ENCODE peak calls at places on chromosome 3, in five cellular contexts. One of them, this sample, is unnamed.

GRCh38 chr3:146503459-146504202 is 34.3 kb upstream of the PLSCR2 start:
- DNase-seq in fibroblast of lung: peak; percentile 93
- DNase-seq in tibial artery: no peak
- DNase-seq in PC-3: peak; percentile 96
- DNase-seq in nephron progenitor cell: no peak
- DNase-seq in this sample: peak; percentile 95

GRCh38 chr3:176526194-176526593 is 671.1 kb downstream of the TBL1XR1 start:
- DNase-seq in tibial artery: no peak
- DNase-seq in fibroblast of lung: no peak
- DNase-seq in PC-3: no peak
- DNase-seq in nephron progenitor cell: no peak
- DNase-seq in this sample: no peak

GRCh38 chr3:162317046-162317445 is 820.4 kb downstream of the OTOL1 start:
- DNase-seq in fibroblast of lung: no peak
- DNase-seq in nephron progenitor cell: no peak
- DNase-seq in tibial artery: no peak
- DNase-seq in PC-3: no peak
- DNase-seq in this sample: no peak

GRCh38 chr3:149678365-149678948 is 20.6 kb upstream of the WWTR1 start:
- DNase-seq in tibial artery: no peak
- DNase-seq in PC-3: peak; percentile 98
- DNase-seq in fibroblast of lung: no peak
- DNase-seq in nephron progenitor cell: no peak
- DNase-seq in this sample: peak; percentile 54

GRCh38 chr3:148730676-148731075 is 33.0 kb downstream of the AGTR1 start:
- DNase-seq in tibial artery: no peak
- DNase-seq in fibroblast of lung: no peak
- DNase-seq in PC-3: no peak
- DNase-seq in nephron progenitor cell: no peak
- DNase-seq in this sample: no peak

GRCh38 chr3:13876451-13876850 is 3.4 kb downstream of the WNT7A start:
- DNase-seq in PC-3: no peak
- DNase-seq in tibial artery: no peak
- DNase-seq in fibroblast of lung: no peak
- DNase-seq in nephron progenitor cell: no peak
- DNase-seq in this sample: no peak

GRCh38 chr3:112096176-112096575 is 10.0 kb downstream of the C3orf52 start:
- DNase-seq in PC-3: no peak
- DNase-seq in nephron progenitor cell: no peak
- DNase-seq in tibial artery: no peak
- DNase-seq in fibroblast of lung: no peak
- DNase-seq in this sample: peak; percentile 35

GRCh38 chr3:139772539-139773500 is 95.0 kb upstream of the NMNAT3 start:
- DNase-seq in fibroblast of lung: peak; percentile 91
- DNase-seq in PC-3: peak; percentile 47
- DNase-seq in nephron progenitor cell: no peak
- DNase-seq in tibial artery: no peak
- DNase-seq in this sample: peak; percentile 52

GRCh38 chr3:60291115-60291514 is 960.1 kb downstream of the FHIT start:
- DNase-seq in tibial artery: no peak
- DNase-seq in fibroblast of lung: no peak
- DNase-seq in nephron progenitor cell: no peak
- DNase-seq in PC-3: no peak
- DNase-seq in this sample: peak; percentile 41

GRCh38 chr3:148930785-148931184 is 60.6 kb upstream of the GYG1 start:
- DNase-seq in nephron progenitor cell: no peak
- DNase-seq in tibial artery: no peak
- DNase-seq in fibroblast of lung: peak; percentile 32
- DNase-seq in PC-3: peak; percentile 67
- DNase-seq in this sample: peak; percentile 16

GRCh38 chr3:81716870-81717509 is 44.5 kb downstream of the GBE1 start:
- DNase-seq in nephron progenitor cell: peak; percentile 13
- DNase-seq in PC-3: peak; percentile 45
- DNase-seq in fibroblast of lung: peak; percentile 78
- DNase-seq in tibial artery: no peak
- DNase-seq in this sample: peak; percentile 42

GRCh38 chr3:185460283-185460682 is 38.6 kb downstream of the TMEM41A start:
- DNase-seq in fibroblast of lung: no peak
- DNase-seq in PC-3: no peak
- DNase-seq in nephron progenitor cell: no peak
- DNase-seq in tibial artery: no peak
- DNase-seq in this sample: no peak

DNA sequence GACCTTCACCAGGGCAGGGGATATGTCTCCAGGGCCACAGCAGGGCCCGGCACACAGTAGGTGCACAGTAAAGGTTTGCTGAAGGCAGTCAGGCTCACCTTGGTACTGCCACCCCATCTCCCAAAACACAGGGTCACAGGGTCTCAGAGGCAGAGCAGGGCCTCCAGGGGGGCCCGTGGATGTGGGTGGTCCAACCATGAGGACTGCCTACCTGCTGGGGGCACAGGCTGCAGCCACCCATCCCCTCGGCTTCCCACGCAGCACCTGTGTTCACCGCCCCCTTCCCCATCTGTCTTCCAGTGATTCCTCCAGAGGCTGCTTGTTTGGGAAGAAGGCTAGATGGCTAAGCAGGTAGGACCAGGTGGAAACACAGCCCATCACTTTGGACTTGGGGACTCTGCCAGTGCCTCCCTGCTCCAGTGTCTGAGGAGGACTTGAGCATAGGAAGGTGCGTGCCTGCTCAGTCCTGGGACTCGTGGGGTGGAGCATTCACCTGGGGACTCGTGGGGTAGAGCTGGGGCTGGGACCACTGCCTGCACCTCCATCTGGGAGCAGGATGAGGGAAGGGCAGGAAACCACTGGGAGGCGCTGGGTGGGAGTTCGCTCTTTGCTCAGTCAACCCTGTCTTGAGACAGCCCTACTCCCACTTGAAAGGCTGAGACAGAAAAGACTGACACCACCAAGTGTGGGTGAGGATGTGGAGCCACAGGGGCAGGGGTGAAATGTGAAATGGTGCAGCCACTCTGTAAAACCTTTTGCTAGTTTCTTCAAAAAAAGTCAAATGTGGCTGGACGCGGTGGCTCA is 18.8 kb upstream of the PLXND1 start:
- DNase-seq in PC-3: no peak
- DNase-seq in nephron progenitor cell: no peak
- DNase-seq in tibial artery: no peak
- DNase-seq in fibroblast of lung: no peak
- DNase-seq in this sample: no peak
- TF ChIP-seq CTCF in PC-3: peak; percentile 27
- TF ChIP-seq CTCF in nephron progenitor cell: no peak
- TF ChIP-seq CTCF in tibial artery: no peak
- TF ChIP-seq CTCF in fibroblast of lung: no peak
- TF ChIP-seq CTCF in this sample: no peak

GRCh38 chr3:126498936-126499335 is 18.6 kb downstream of the UROC1 start:
- DNase-seq in fibroblast of lung: no peak
- DNase-seq in tibial artery: no peak
- DNase-seq in nephron progenitor cell: no peak
- DNase-seq in PC-3: no peak
- DNase-seq in this sample: no peak
- TF ChIP-seq CTCF in fibroblast of lung: no peak
- TF ChIP-seq CTCF in tibial artery: no peak
- TF ChIP-seq CTCF in nephron progenitor cell: no peak
- TF ChIP-seq CTCF in PC-3: no peak
- TF ChIP-seq CTCF in this sample: no peak

DNA sequence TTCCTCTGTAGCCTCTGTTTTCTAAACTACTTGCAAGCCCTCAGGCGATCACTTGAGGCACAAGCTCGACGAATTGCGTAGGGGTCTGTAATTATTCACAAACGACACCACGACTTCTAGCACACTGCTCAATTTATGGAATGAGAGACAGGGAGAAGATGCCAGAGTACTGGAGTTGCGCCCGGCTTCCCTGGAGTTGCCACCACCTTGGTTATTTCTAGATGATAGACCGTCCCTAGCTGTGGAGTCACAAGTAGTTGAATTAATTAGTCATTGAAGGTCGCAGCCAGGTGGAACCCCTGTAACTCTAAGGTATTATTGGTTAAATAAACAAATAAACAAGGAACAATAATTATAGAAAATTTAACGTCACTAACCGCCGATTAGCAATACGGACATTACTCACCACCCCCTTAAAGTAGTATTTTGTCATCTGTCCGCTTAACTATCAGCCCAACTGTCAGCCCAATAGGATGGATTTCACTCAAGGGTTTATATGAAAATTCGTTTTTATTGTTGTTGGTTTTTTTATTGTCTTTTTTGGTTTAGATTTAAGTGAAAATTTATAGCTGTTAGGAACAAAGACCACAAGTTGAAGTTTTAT is 875 bp upstream of the AZI2 start:
- DNase-seq in tibial artery: no peak
- DNase-seq in fibroblast of lung: no peak
- DNase-seq in PC-3: peak; percentile 55
- DNase-seq in nephron progenitor cell: no peak
- DNase-seq in this sample: peak; percentile 49
- TF ChIP-seq CTCF in tibial artery: no peak
- TF ChIP-seq CTCF in fibroblast of lung: peak; percentile 38
- TF ChIP-seq CTCF in PC-3: peak; percentile 33
- TF ChIP-seq CTCF in nephron progenitor cell: no peak
- TF ChIP-seq CTCF in this sample: no peak

DNA sequence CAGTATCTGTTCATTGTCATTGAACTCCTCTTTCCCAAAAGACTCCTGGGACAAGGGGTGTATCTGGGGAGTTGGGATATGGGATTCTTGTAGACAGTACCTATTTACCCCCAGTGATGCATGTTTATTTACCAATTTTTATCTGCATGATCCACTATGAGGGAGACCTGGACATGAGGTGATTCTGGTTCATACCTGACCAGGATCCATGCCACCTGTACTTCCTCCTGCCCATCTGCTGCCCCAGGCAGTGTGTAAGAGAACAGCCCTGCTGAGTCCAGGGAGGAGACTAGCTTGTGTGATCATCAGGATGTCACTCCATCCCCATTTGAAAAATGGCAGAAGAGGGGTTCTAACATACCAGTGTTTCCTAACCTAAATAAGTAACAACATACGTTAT is 3.1 kb upstream of the TPRG1 start:
- DNase-seq in PC-3: no peak
- DNase-seq in tibial artery: no peak
- DNase-seq in fibroblast of lung: no peak
- DNase-seq in nephron progenitor cell: no peak
- DNase-seq in this sample: no peak
- TF ChIP-seq CTCF in PC-3: no peak
- TF ChIP-seq CTCF in tibial artery: no peak
- TF ChIP-seq CTCF in fibroblast of lung: no peak
- TF ChIP-seq CTCF in nephron progenitor cell: no peak
- TF ChIP-seq CTCF in this sample: no peak

GRCh38 chr3:188303823-188304222 is 149.9 kb downstream of the LPP start:
- DNase-seq in fibroblast of lung: no peak
- DNase-seq in nephron progenitor cell: no peak
- DNase-seq in PC-3: no peak
- DNase-seq in tibial artery: no peak
- DNase-seq in this sample: no peak
- TF ChIP-seq CTCF in fibroblast of lung: no peak
- TF ChIP-seq CTCF in nephron progenitor cell: no peak
- TF ChIP-seq CTCF in PC-3: no peak
- TF ChIP-seq CTCF in tibial artery: no peak
- TF ChIP-seq CTCF in this sample: no peak

DNA sequence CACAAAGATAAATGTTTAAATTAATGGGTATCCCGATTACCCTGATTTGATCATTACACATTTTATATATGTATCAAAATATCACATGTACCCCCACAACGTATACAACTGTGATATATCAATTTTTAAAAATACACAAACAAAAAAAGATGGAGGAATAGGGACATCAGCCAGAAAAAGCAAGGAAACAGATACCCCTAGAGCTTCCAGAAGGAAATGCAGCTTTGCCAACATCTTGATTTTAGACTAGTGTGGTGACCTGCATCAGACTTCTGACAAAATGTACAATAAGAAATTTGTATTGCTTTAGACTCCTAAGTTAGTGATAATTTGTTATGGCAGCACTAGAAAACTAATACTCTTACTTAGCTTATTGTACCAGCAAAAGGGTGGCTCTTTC is 483.8 kb downstream of the TUSC7 start:
- DNase-seq in tibial artery: no peak
- DNase-seq in fibroblast of lung: no peak
- DNase-seq in PC-3: no peak
- DNase-seq in nephron progenitor cell: no peak
- DNase-seq in this sample: no peak
- TF ChIP-seq CTCF in tibial artery: no peak
- TF ChIP-seq CTCF in fibroblast of lung: no peak
- TF ChIP-seq CTCF in PC-3: no peak
- TF ChIP-seq CTCF in nephron progenitor cell: peak; percentile 37
- TF ChIP-seq CTCF in this sample: peak; percentile 30

GRCh38 chr3:119323401-119324107 is 29.4 kb downstream of the ARHGAP31 start:
- DNase-seq in nephron progenitor cell: no peak
- DNase-seq in tibial artery: no peak
- DNase-seq in fibroblast of lung: no peak
- DNase-seq in PC-3: peak; percentile 50
- DNase-seq in this sample: peak; percentile 37

GRCh38 chr3:119322021-119322522 is 27.9 kb downstream of the ARHGAP31 start:
- DNase-seq in tibial artery: no peak
- DNase-seq in PC-3: peak; percentile 39
- DNase-seq in nephron progenitor cell: no peak
- DNase-seq in fibroblast of lung: peak; percentile 24
- DNase-seq in this sample: peak; percentile 48

GRCh38 chr3:119324899-119325298 is 30.7 kb downstream of the ARHGAP31 start:
- DNase-seq in fibroblast of lung: no peak
- DNase-seq in tibial artery: no peak
- DNase-seq in nephron progenitor cell: no peak
- DNase-seq in PC-3: no peak
- DNase-seq in this sample: no peak

GRCh38 chr3:119319311-119319710 is 25.1 kb downstream of the ARHGAP31 start:
- DNase-seq in tibial artery: no peak
- DNase-seq in PC-3: no peak
- DNase-seq in nephron progenitor cell: no peak
- DNase-seq in fibroblast of lung: no peak
- DNase-seq in this sample: no peak

DNA sequence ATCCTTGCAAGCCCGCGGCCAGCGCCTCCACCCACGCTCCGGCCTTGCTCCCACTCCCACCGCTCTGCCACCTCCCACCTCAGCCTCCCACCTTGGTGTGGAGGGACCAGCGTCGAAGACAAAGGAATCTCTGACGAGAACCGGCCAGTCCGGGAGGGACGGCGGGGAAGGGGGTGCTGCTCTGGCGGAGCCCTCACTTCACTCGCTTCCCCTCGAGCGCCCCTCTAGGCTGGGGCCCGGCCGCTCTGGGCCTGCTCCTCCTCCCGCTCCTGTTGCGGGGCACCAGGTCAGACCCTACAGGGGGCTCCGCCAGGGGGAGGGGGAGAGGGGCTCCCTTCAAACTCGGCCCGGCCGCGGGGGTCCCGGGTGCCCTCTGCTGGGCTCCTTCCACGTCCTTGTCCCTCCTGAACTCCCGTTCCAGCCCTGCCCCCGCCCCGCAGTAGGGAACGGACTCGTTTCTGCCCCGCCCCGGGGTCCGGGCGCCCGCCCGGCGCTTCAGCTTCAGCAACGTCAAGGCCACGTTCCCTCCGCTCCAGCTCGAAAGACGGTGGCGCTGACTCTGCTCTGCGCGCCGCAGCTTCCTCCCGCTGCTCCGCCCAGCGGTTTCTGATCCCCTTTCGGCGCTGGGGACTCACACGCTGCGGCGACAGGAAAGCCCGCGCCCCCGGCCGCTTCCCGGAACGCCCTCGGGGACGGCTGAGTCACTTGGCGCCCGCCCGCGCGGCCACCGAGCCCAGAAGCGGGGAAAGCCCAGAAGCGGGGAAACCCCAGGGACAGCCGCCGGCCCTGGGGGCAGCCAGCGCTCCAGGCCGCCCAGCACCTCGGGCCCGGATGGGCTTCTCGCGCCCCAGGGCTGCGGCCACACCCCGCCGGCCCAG is 28.6 kb downstream of the ARHGAP31 start:
- DNase-seq in PC-3: peak; percentile 94
- DNase-seq in tibial artery: peak; percentile 77
- DNase-seq in nephron progenitor cell: peak; percentile 85
- DNase-seq in fibroblast of lung: peak; percentile 79
- DNase-seq in this sample: peak; percentile 67
- TF ChIP-seq CTCF in PC-3: peak; percentile 42
- TF ChIP-seq CTCF in tibial artery: peak; percentile 5
- TF ChIP-seq CTCF in nephron progenitor cell: peak; percentile 12
- TF ChIP-seq CTCF in fibroblast of lung: no peak
- TF ChIP-seq CTCF in this sample: no peak

This sample was measured in epithelial cell of esophagus.